ENCODE peak calls at places on chromosomes 13 and 19, in five cellular contexts. One of them, this sample, is unnamed.

GRCh38 chr13:98984983-98985382 is 7.1 kb upstream of the DOCK9 start:
- DNase-seq in GM23338: peak
- DNase-seq in fibroblast of pulmonary artery: no peak
- DNase-seq in CD8-positive, alpha-beta T cell: no peak
- DNase-seq in tibial artery: no peak
- DNase-seq in this sample: no peak

GRCh38 chr13:24746618-24747247 is 17.2 kb upstream of the RNF17 start:
- DNase-seq in CD8-positive, alpha-beta T cell: no peak
- DNase-seq in GM23338: peak
- DNase-seq in fibroblast of pulmonary artery: no peak
- DNase-seq in tibial artery: no peak
- DNase-seq in this sample: no peak

GRCh38 chr13:71786815-71787214 is 80.2 kb downstream of the DACH1 start:
- DNase-seq in CD8-positive, alpha-beta T cell: no peak
- DNase-seq in fibroblast of pulmonary artery: no peak
- DNase-seq in GM23338: peak
- DNase-seq in tibial artery: no peak
- DNase-seq in this sample: no peak

GRCh38 chr13:113034451-113035208 is 65.6 kb downstream of the MCF2L start:
- DNase-seq in fibroblast of pulmonary artery: peak
- DNase-seq in CD8-positive, alpha-beta T cell: no peak
- DNase-seq in tibial artery: peak
- DNase-seq in GM23338: peak
- DNase-seq in this sample: no peak

GRCh38 chr13:36685912-36686311 is 12.1 kb downstream of the SERTM1 start:
- DNase-seq in tibial artery: no peak
- DNase-seq in GM23338: no peak
- DNase-seq in CD8-positive, alpha-beta T cell: no peak
- DNase-seq in fibroblast of pulmonary artery: peak
- DNase-seq in this sample: no peak

GRCh38 chr13:63481334-63481733 is 2065.7 kb upstream of the PCDH20 start:
- DNase-seq in fibroblast of pulmonary artery: peak
- DNase-seq in tibial artery: no peak
- DNase-seq in CD8-positive, alpha-beta T cell: no peak
- DNase-seq in GM23338: no peak
- DNase-seq in this sample: no peak

GRCh38 chr19:1592755-1593628 is at the start of gene MBD3:
- DNase-seq in GM23338: peak
- DNase-seq in CD8-positive, alpha-beta T cell: peak
- DNase-seq in fibroblast of pulmonary artery: peak
- DNase-seq in tibial artery: peak
- DNase-seq in this sample: peak

GRCh38 chr13:75329723-75330122 is 152.2 kb downstream of the TBC1D4 start:
- DNase-seq in fibroblast of pulmonary artery: no peak
- DNase-seq in CD8-positive, alpha-beta T cell: no peak
- DNase-seq in GM23338: no peak
- DNase-seq in tibial artery: no peak
- DNase-seq in this sample: no peak

GRCh38 chr13:89695343-89696257 is 1651.9 kb upstream of the MIR17HG start:
- DNase-seq in tibial artery: no peak
- DNase-seq in CD8-positive, alpha-beta T cell: no peak
- DNase-seq in fibroblast of pulmonary artery: peak
- DNase-seq in GM23338: peak
- DNase-seq in this sample: no peak

GRCh38 chr19:40084948-40085347 is 5.8 kb downstream of the ZNF780A start:
- DNase-seq in CD8-positive, alpha-beta T cell: no peak
- DNase-seq in tibial artery: no peak
- DNase-seq in fibroblast of pulmonary artery: no peak
- DNase-seq in GM23338: peak
- DNase-seq in this sample: no peak

GRCh38 chr13:111666377-111666776 is 345.9 kb downstream of the TEX29 start:
- DNase-seq in GM23338: no peak
- DNase-seq in CD8-positive, alpha-beta T cell: no peak
- DNase-seq in fibroblast of pulmonary artery: no peak
- DNase-seq in tibial artery: no peak
- DNase-seq in this sample: no peak

GRCh38 chr19:49977846-49978245 is 16.9 kb upstream of the SIGLEC11 start:
- DNase-seq in fibroblast of pulmonary artery: no peak
- DNase-seq in CD8-positive, alpha-beta T cell: no peak
- DNase-seq in GM23338: no peak
- DNase-seq in tibial artery: no peak
- DNase-seq in this sample: no peak

GRCh38 chr19:8322638-8322997 is 1.3 kb downstream of the RPS28 start:
- DNase-seq in CD8-positive, alpha-beta T cell: no peak
- DNase-seq in fibroblast of pulmonary artery: no peak
- DNase-seq in tibial artery: no peak
- DNase-seq in GM23338: no peak
- DNase-seq in this sample: no peak

GRCh38 chr19:8323781-8324185 is 2.5 kb downstream of the RPS28 start:
- DNase-seq in fibroblast of pulmonary artery: no peak
- DNase-seq in CD8-positive, alpha-beta T cell: no peak
- DNase-seq in tibial artery: no peak
- DNase-seq in GM23338: no peak
- DNase-seq in this sample: no peak

GRCh38 chr19:8321760-8322637 is 703 bp downstream of the RPS28 start:
- DNase-seq in tibial artery: peak
- DNase-seq in CD8-positive, alpha-beta T cell: no peak
- DNase-seq in GM23338: no peak
- DNase-seq in fibroblast of pulmonary artery: no peak
- DNase-seq in this sample: no peak

GRCh38 chr19:8325454-8325853 is 4.2 kb downstream of the RPS28 start:
- DNase-seq in fibroblast of pulmonary artery: no peak
- DNase-seq in CD8-positive, alpha-beta T cell: no peak
- DNase-seq in tibial artery: no peak
- DNase-seq in GM23338: no peak
- DNase-seq in this sample: no peak

GRCh38 chr19:8324186-8325050 is 3.1 kb downstream of the RPS28 start:
- DNase-seq in GM23338: peak
- DNase-seq in fibroblast of pulmonary artery: no peak
- DNase-seq in CD8-positive, alpha-beta T cell: no peak
- DNase-seq in tibial artery: no peak
- DNase-seq in this sample: no peak
- TF ChIP-seq CTCF in GM23338: peak
- TF ChIP-seq CTCF in fibroblast of pulmonary artery: no peak
- TF ChIP-seq CTCF in CD8-positive, alpha-beta T cell: no peak
- TF ChIP-seq CTCF in tibial artery: no peak
- TF ChIP-seq CTCF in this sample: no peak

GRCh38 chr13:29597246-29597645 is 1.8 kb upstream of the SLC7A1 start:
- DNase-seq in fibroblast of pulmonary artery: no peak
- DNase-seq in GM23338: no peak
- DNase-seq in tibial artery: no peak
- DNase-seq in CD8-positive, alpha-beta T cell: no peak
- DNase-seq in this sample: no peak

GRCh38 chr13:29595380-29596063 is at the start of gene SLC7A1:
- DNase-seq in CD8-positive, alpha-beta T cell: peak
- DNase-seq in tibial artery: peak
- DNase-seq in GM23338: peak
- DNase-seq in fibroblast of pulmonary artery: peak
- DNase-seq in this sample: peak

GRCh38 chr13:29594710-29595379 is 643 bp downstream of the SLC7A1 start:
- DNase-seq in GM23338: peak
- DNase-seq in tibial artery: peak
- DNase-seq in fibroblast of pulmonary artery: peak
- DNase-seq in CD8-positive, alpha-beta T cell: peak
- DNase-seq in this sample: peak

GRCh38 chr13:29597701-29598100 is 2.2 kb upstream of the SLC7A1 start:
- DNase-seq in GM23338: no peak
- DNase-seq in tibial artery: no peak
- DNase-seq in CD8-positive, alpha-beta T cell: no peak
- DNase-seq in fibroblast of pulmonary artery: no peak
- DNase-seq in this sample: no peak

DNA sequence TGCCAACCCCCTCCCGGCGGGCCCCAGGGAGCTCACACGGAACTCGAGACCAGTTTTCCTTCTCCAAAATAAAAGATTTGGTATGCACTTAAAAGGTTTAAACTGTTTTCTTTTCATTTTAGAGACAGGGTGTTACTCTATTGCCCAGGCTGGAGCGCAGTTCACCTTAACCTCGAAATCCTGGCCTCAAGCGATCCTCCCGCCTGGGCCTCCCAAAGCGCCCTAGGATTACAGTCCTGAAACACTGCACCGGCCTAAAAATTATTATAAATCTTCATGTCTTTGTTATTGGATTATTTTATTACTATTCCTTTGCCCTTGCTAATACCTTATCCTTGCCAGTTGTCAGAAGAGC is 553 bp upstream of the SLC7A1 start:
- DNase-seq in CD8-positive, alpha-beta T cell: no peak
- DNase-seq in GM23338: no peak
- DNase-seq in fibroblast of pulmonary artery: no peak
- DNase-seq in tibial artery: no peak
- DNase-seq in this sample: no peak
- TF ChIP-seq CTCF in CD8-positive, alpha-beta T cell: no peak
- TF ChIP-seq CTCF in GM23338: no peak
- TF ChIP-seq CTCF in fibroblast of pulmonary artery: no peak
- TF ChIP-seq CTCF in tibial artery: no peak
- TF ChIP-seq CTCF in this sample: no peak

GRCh38 chr19:54391589-54392061 is 23.6 kb upstream of the TTYH1 start:
- DNase-seq in fibroblast of pulmonary artery: no peak
- DNase-seq in CD8-positive, alpha-beta T cell: no peak
- DNase-seq in tibial artery: no peak
- DNase-seq in GM23338: peak
- DNase-seq in this sample: no peak
- TF ChIP-seq CTCF in fibroblast of pulmonary artery: no peak
- TF ChIP-seq CTCF in CD8-positive, alpha-beta T cell: no peak
- TF ChIP-seq CTCF in tibial artery: no peak
- TF ChIP-seq CTCF in GM23338: peak
- TF ChIP-seq CTCF in this sample: no peak

GRCh38 chr19:4121815-4122214 is 2.1 kb downstream of the MAP2K2 start:
- DNase-seq in tibial artery: no peak
- DNase-seq in GM23338: no peak
- DNase-seq in CD8-positive, alpha-beta T cell: no peak
- DNase-seq in fibroblast of pulmonary artery: no peak
- DNase-seq in this sample: no peak

GRCh38 chr19:4124638-4125037 is 716 bp upstream of the MAP2K2 start:
- DNase-seq in tibial artery: no peak
- DNase-seq in GM23338: peak
- DNase-seq in CD8-positive, alpha-beta T cell: no peak
- DNase-seq in fibroblast of pulmonary artery: no peak
- DNase-seq in this sample: no peak

GRCh38 chr19:4120933-4121612 is 2.8 kb downstream of the MAP2K2 start:
- DNase-seq in fibroblast of pulmonary artery: no peak
- DNase-seq in tibial artery: no peak
- DNase-seq in CD8-positive, alpha-beta T cell: no peak
- DNase-seq in GM23338: no peak
- DNase-seq in this sample: no peak

GRCh38 chr19:4122480-4122879 is 1.4 kb downstream of the MAP2K2 start:
- DNase-seq in fibroblast of pulmonary artery: no peak
- DNase-seq in GM23338: no peak
- DNase-seq in CD8-positive, alpha-beta T cell: no peak
- DNase-seq in tibial artery: no peak
- DNase-seq in this sample: no peak

GRCh38 chr19:4123615-4124568 is at the start of gene MAP2K2:
- DNase-seq in GM23338: peak
- DNase-seq in fibroblast of pulmonary artery: peak
- DNase-seq in CD8-positive, alpha-beta T cell: peak
- DNase-seq in tibial artery: peak
- DNase-seq in this sample: peak
- TF ChIP-seq CTCF in GM23338: no peak
- TF ChIP-seq CTCF in fibroblast of pulmonary artery: no peak
- TF ChIP-seq CTCF in CD8-positive, alpha-beta T cell: no peak
- TF ChIP-seq CTCF in tibial artery: peak
- TF ChIP-seq CTCF in this sample: no peak

This sample was measured in natural killer cell.